ENCODE peak calls at places on chromosomes 4 and X, in four cellular contexts. One of them, this sample, is unnamed.

GRCh38 chr4:15457401-15458201 is 12.1 kb upstream of the CC2D2A start:
- DNase-seq in KBM-7: peak; percentile 76
- DNase-seq in activated CD8-positive, alpha-beta memory T cell treated with anti-CD3 and anti-CD28 coated beads, Interleukin-2, amount 50 U/mL, for 4 hours: no peak
- DNase-seq in GM04504: no peak
- DNase-seq in this sample: peak; percentile 65

GRCh38 chr4:95061220-95061619 is 303.5 kb downstream of the BMPR1B start:
- DNase-seq in KBM-7: no peak
- DNase-seq in activated CD8-positive, alpha-beta memory T cell treated with anti-CD3 and anti-CD28 coated beads, Interleukin-2, amount 50 U/mL, for 4 hours: no peak
- DNase-seq in GM04504: no peak
- DNase-seq in this sample: no peak

GRCh38 chr4:8586671-8587468 is 5.7 kb upstream of the CPZ start:
- DNase-seq in KBM-7: no peak
- DNase-seq in activated CD8-positive, alpha-beta memory T cell treated with anti-CD3 and anti-CD28 coated beads, Interleukin-2, amount 50 U/mL, for 4 hours: no peak
- DNase-seq in GM04504: no peak
- DNase-seq in this sample: peak; percentile 11

GRCh38 chr4:36532670-36533373 is 251.4 kb downstream of the DTHD1 start:
- DNase-seq in KBM-7: no peak
- DNase-seq in activated CD8-positive, alpha-beta memory T cell treated with anti-CD3 and anti-CD28 coated beads, Interleukin-2, amount 50 U/mL, for 4 hours: no peak
- DNase-seq in GM04504: no peak
- DNase-seq in this sample: no peak

GRCh38 chr4:118270492-118270891 is 82.3 kb downstream of the PRSS12 start:
- DNase-seq in KBM-7: peak; percentile 59
- DNase-seq in activated CD8-positive, alpha-beta memory T cell treated with anti-CD3 and anti-CD28 coated beads, Interleukin-2, amount 50 U/mL, for 4 hours: no peak
- DNase-seq in GM04504: no peak
- DNase-seq in this sample: peak; percentile 65

GRCh38 chrX:153974726-153975286 is 2.3 kb downstream of the TMEM187 start:
- DNase-seq in KBM-7: no peak
- DNase-seq in activated CD8-positive, alpha-beta memory T cell treated with anti-CD3 and anti-CD28 coated beads, Interleukin-2, amount 50 U/mL, for 4 hours: no peak
- DNase-seq in GM04504: no peak
- DNase-seq in this sample: no peak

GRCh38 chrX:101079223-101079622 is 544 bp downstream of the TMEM35A start:
- DNase-seq in KBM-7: no peak
- DNase-seq in activated CD8-positive, alpha-beta memory T cell treated with anti-CD3 and anti-CD28 coated beads, Interleukin-2, amount 50 U/mL, for 4 hours: no peak
- DNase-seq in GM04504: no peak
- DNase-seq in this sample: no peak

GRCh38 chrX:109733658-109734022 is 583 bp upstream of the ACSL4 start:
- DNase-seq in KBM-7: no peak
- DNase-seq in activated CD8-positive, alpha-beta memory T cell treated with anti-CD3 and anti-CD28 coated beads, Interleukin-2, amount 50 U/mL, for 4 hours: no peak
- DNase-seq in GM04504: no peak
- DNase-seq in this sample: no peak

GRCh38 chr4:87465739-87466366 is 43.5 kb downstream of the NUDT9 start:
- DNase-seq in KBM-7: peak; percentile 59
- DNase-seq in activated CD8-positive, alpha-beta memory T cell treated with anti-CD3 and anti-CD28 coated beads, Interleukin-2, amount 50 U/mL, for 4 hours: no peak
- DNase-seq in GM04504: peak; percentile 23
- DNase-seq in this sample: peak; percentile 62

GRCh38 chr4:6535706-6536105 is 39.3 kb upstream of the MAN2B2 start:
- DNase-seq in KBM-7: no peak
- DNase-seq in activated CD8-positive, alpha-beta memory T cell treated with anti-CD3 and anti-CD28 coated beads, Interleukin-2, amount 50 U/mL, for 4 hours: no peak
- DNase-seq in GM04504: no peak
- DNase-seq in this sample: no peak

GRCh38 chr4:131540256-131540655 is 1608.8 kb upstream of the PCDH10 start:
- DNase-seq in KBM-7: no peak
- DNase-seq in activated CD8-positive, alpha-beta memory T cell treated with anti-CD3 and anti-CD28 coated beads, Interleukin-2, amount 50 U/mL, for 4 hours: no peak
- DNase-seq in GM04504: no peak
- DNase-seq in this sample: no peak

GRCh38 chrX:19875051-19875432 is 12.4 kb downstream of the SH3KBP1 start:
- DNase-seq in KBM-7: peak; percentile 93
- DNase-seq in activated CD8-positive, alpha-beta memory T cell treated with anti-CD3 and anti-CD28 coated beads, Interleukin-2, amount 50 U/mL, for 4 hours: no peak
- DNase-seq in GM04504: no peak
- DNase-seq in this sample: no peak

GRCh38 chr4:183870997-183871396 is 34.1 kb upstream of the STOX2 start:
- DNase-seq in KBM-7: no peak
- DNase-seq in activated CD8-positive, alpha-beta memory T cell treated with anti-CD3 and anti-CD28 coated beads, Interleukin-2, amount 50 U/mL, for 4 hours: no peak
- DNase-seq in GM04504: no peak
- DNase-seq in this sample: no peak

GRCh38 chr4:121642876-121643585 is 53.7 kb downstream of the ANXA5 start:
- DNase-seq in KBM-7: no peak
- DNase-seq in activated CD8-positive, alpha-beta memory T cell treated with anti-CD3 and anti-CD28 coated beads, Interleukin-2, amount 50 U/mL, for 4 hours: no peak
- DNase-seq in GM04504: no peak
- DNase-seq in this sample: no peak

GRCh38 chrX:10636337-10636736 is 16.0 kb upstream of the MID1 start:
- DNase-seq in KBM-7: no peak
- DNase-seq in activated CD8-positive, alpha-beta memory T cell treated with anti-CD3 and anti-CD28 coated beads, Interleukin-2, amount 50 U/mL, for 4 hours: no peak
- DNase-seq in GM04504: no peak
- DNase-seq in this sample: no peak

GRCh38 chrX:16870861-16871584 is 861 bp upstream of the RBBP7 start:
- DNase-seq in KBM-7: peak; percentile 77
- DNase-seq in activated CD8-positive, alpha-beta memory T cell treated with anti-CD3 and anti-CD28 coated beads, Interleukin-2, amount 50 U/mL, for 4 hours: peak; percentile 26
- DNase-seq in GM04504: no peak
- DNase-seq in this sample: peak; percentile 47

GRCh38 chr4:8013976-8014726 is 74.5 kb upstream of the AFAP1 start:
- DNase-seq in KBM-7: no peak
- DNase-seq in activated CD8-positive, alpha-beta memory T cell treated with anti-CD3 and anti-CD28 coated beads, Interleukin-2, amount 50 U/mL, for 4 hours: no peak
- DNase-seq in GM04504: no peak
- DNase-seq in this sample: no peak

GRCh38 chrX:15436220-15436619 is 52.0 kb upstream of the VEGFD start:
- DNase-seq in KBM-7: no peak
- DNase-seq in activated CD8-positive, alpha-beta memory T cell treated with anti-CD3 and anti-CD28 coated beads, Interleukin-2, amount 50 U/mL, for 4 hours: no peak
- DNase-seq in GM04504: no peak
- DNase-seq in this sample: no peak

GRCh38 chrX:123188081-123188480 is 4.0 kb downstream of the GRIA3 start:
- DNase-seq in KBM-7: no peak
- DNase-seq in activated CD8-positive, alpha-beta memory T cell treated with anti-CD3 and anti-CD28 coated beads, Interleukin-2, amount 50 U/mL, for 4 hours: no peak
- DNase-seq in GM04504: peak; percentile 55
- DNase-seq in this sample: no peak

GRCh38 chrX:110180176-110180927 is 137.5 kb downstream of the AMMECR1 start:
- DNase-seq in KBM-7: no peak
- DNase-seq in activated CD8-positive, alpha-beta memory T cell treated with anti-CD3 and anti-CD28 coated beads, Interleukin-2, amount 50 U/mL, for 4 hours: no peak
- DNase-seq in GM04504: peak; percentile 64
- DNase-seq in this sample: no peak

GRCh38 chr4:151169223-151169622 is 69.8 kb downstream of the RPS3A start:
- DNase-seq in KBM-7: no peak
- DNase-seq in activated CD8-positive, alpha-beta memory T cell treated with anti-CD3 and anti-CD28 coated beads, Interleukin-2, amount 50 U/mL, for 4 hours: no peak
- DNase-seq in GM04504: peak; percentile 98
- DNase-seq in this sample: no peak